ENCODE peak calls at places on chromosomes 5 and 9, in five cellular contexts. G is neuronal stem cell, J is GM03348, P is GM13977, X is HFFc6. M is an unnamed sample.

GRCh38 chr5:151060742-151061141 is 20.1 kb downstream of the TNIP1 start:
- DNase-seq in G (no peak), J (no peak), P (no peak), X (no peak), M (no peak)

GRCh38 chr9:98807070-98807810 is at the start of gene GALNT12:
- DNase-seq in G (no peak), J (peak; percentile 77), P (peak; percentile 79), X (no peak), M (peak; percentile 40)

GRCh38 chr9:35311891-35312639 is 150.3 kb downstream of the UNC13B start:
- DNase-seq in G (no peak), J (peak; percentile 17), P (no peak), X (peak; percentile 5), M (no peak)

GRCh38 chr5:4083591-4084337 is 488.1 kb downstream of the IRX1 start:
- DNase-seq in G (no peak), J (no peak), P (no peak), X (no peak), M (no peak)

GRCh38 chr5:160930361-160930760 is 78.3 kb upstream of the ATP10B start:
- DNase-seq in G (peak; percentile 59), J (no peak), P (no peak), X (no peak), M (no peak)

GRCh38 chr5:103669615-103670014 is 107.0 kb upstream of the NUDT12 start:
- DNase-seq in G (no peak), J (no peak), P (no peak), X (no peak), M (no peak)

GRCh38 chr9:138009016-138009415 is 131.4 kb downstream of the CACNA1B start:
- DNase-seq in G (no peak), J (no peak), P (peak; percentile 6), X (no peak), M (no peak)

GRCh38 chr5:53917095-53917494 is 356.7 kb downstream of the NDUFS4 start:
- DNase-seq in G (no peak), J (peak; percentile 66), P (no peak), X (peak; percentile 53), M (no peak)

GRCh38 chr5:132414634-132415377 is 45.3 kb downstream of the SLC22A5 start:
- DNase-seq in G (no peak), J (peak; percentile 47), P (no peak), X (peak; percentile 32), M (no peak)

GRCh38 chr5:140073296-140073695 is 30.2 kb upstream of the NRG2 start:
- DNase-seq in G (peak; percentile 4), J (peak; percentile 44), P (peak; percentile 18), X (peak; percentile 8), M (peak; percentile 57)